ENCODE peak calls at places on chromosome 21, in seven cellular contexts. R, F, U, G, X, S and P are unnamed samples.
A peak's percentile ranks its signal among the peaks of the same experiment; 100 is the strongest.

GRCh38 chr21:36707763-36708511 is 9.0 kb downstream of the SIM2 start:
- DNase-seq in X (no peak), U (no peak), S (no peak), R (no peak), F (no peak), G (no peak), P (no peak)

GRCh38 chr21:26900980-26901379 is 55.8 kb upstream of the ADAMTS1 start:
- DNase-seq in F (no peak), U (no peak), G (no peak), X (no peak), R (no peak), S (no peak), P (no peak)

GRCh38 chr21:21268061-21268471 is 269.9 kb downstream of the NCAM2 start:
- DNase-seq in F (no peak), G (no peak), X (no peak), U (no peak), R (peak; percentile 14), S (no peak), P (no peak)

GRCh38 chr21:35477622-35478021 is 428.5 kb upstream of the RUNX1 start:
- DNase-seq in R (no peak), U (no peak), S (no peak), X (no peak), F (no peak), G (no peak), P (no peak)

GRCh38 chr21:28769683-28770082 is 223.0 kb downstream of the LTN1 start:
- DNase-seq in X (no peak), G (no peak), F (no peak), R (no peak), S (peak; percentile 32), U (no peak), P (no peak)

GRCh38 chr21:16588433-16588860 is 858.7 kb downstream of the USP25 start:
- DNase-seq in F (peak; percentile 59), X (peak; percentile 5), R (peak; percentile 28), S (peak; percentile 90), U (no peak), G (peak; percentile 93), P (no peak)

GRCh38 chr21:36699026-36699545 is at the start of gene SIM2:
- DNase-seq in G (peak; percentile 68), U (no peak), R (no peak), S (peak; percentile 54), X (peak; percentile 32), F (no peak), P (no peak)

GRCh38 chr21:34771512-34772028 is 102.8 kb downstream of the CLIC6 start:
- DNase-seq in G (peak; percentile 93), U (no peak), S (peak; percentile 65), X (no peak), R (no peak), F (peak; percentile 90), P (no peak)

GRCh38 chr21:16084776-16085364 is 355.1 kb downstream of the USP25 start:
- DNase-seq in G (no peak), R (no peak), X (no peak), F (peak; percentile 33), S (peak; percentile 74), U (no peak), P (no peak)

GRCh38 chr21:44940116-44940631 is 345 bp downstream of the SLX9 start:
- DNase-seq in X (no peak), U (no peak), S (peak; percentile 24), R (no peak), F (no peak), G (no peak), P (no peak)

GRCh38 chr21:34693192-34693810 is 24.5 kb downstream of the CLIC6 start:
- DNase-seq in F (peak; percentile 59), G (peak; percentile 78), S (peak; percentile 72), U (peak; percentile 69), R (peak; percentile 41), X (peak; percentile 20), P (peak; percentile 3)

GRCh38 chr21:43372663-43373386 is 54.1 kb downstream of the SIK1 start:
- DNase-seq in F (no peak), U (no peak), R (no peak), X (no peak), G (peak; percentile 96), S (no peak), P (no peak)

GRCh38 chr21:32524010-32524719 is 61.2 kb downstream of the TCP10L start:
- DNase-seq in U (no peak), G (peak; percentile 79), R (peak; percentile 35), F (no peak), X (no peak), S (peak; percentile 89), P (no peak)

GRCh38 chr21:38984982-38985422 is 179.3 kb downstream of the ETS2 start:
- DNase-seq in R (peak; percentile 84), G (no peak), F (peak; percentile 89), S (peak; percentile 90), U (no peak), X (no peak), P (no peak)